ENCODE peak calls at places on chromosome 1, in four cellular contexts. H is psoas muscle, P is heart left ventricle, O is lower lobe of right lung. Y is an unnamed sample.

GRCh38 chr1:210935905-210936304 is 198.0 kb downstream of the KCNH1 start:
- DNase-seq in P (no peak), O (no peak), H (no peak), Y (no peak)

GRCh38 chr1:21174638-21175323 is 1.9 kb downstream of the EIF4G3 start:
- DNase-seq in H (no peak), P (no peak), O (no peak), Y (peak; percentile 11)

GRCh38 chr1:100713636-100714035 is 5.9 kb upstream of the VCAM1 start:
- DNase-seq in H (no peak), P (no peak), O (no peak), Y (no peak)

GRCh38 chr1:21868482-21868881 is 56.4 kb downstream of the LDLRAD2 start:
- DNase-seq in H (peak; percentile 35), P (no peak), O (no peak), Y (no peak)

GRCh38 chr1:94154989-94155388 is 34.0 kb upstream of the ABCA4 start:
- DNase-seq in H (no peak), P (peak; percentile 51), O (no peak), Y (no peak)

GRCh38 chr1:174794861-174795260 is 204.9 kb upstream of the CACYBP start:
- DNase-seq in H (no peak), P (no peak), O (no peak), Y (no peak)

GRCh38 chr1:199122532-199123311 is 483.9 kb downstream of the PTPRC start:
- DNase-seq in H (no peak), O (no peak), P (no peak), Y (no peak)

GRCh38 chr1:230682274-230682673 is 31.6 kb downstream of the AGT start:
- DNase-seq in H (no peak), P (no peak), O (no peak), Y (no peak)

GRCh38 chr1:22652881-22653316 is at the start of gene C1QB:
- DNase-seq in P (peak; percentile 51), H (peak; percentile 73), O (peak; percentile 83), Y (no peak)

GRCh38 chr1:20110679-20111078 is 8.7 kb downstream of the PLA2G2D start:
- DNase-seq in H (no peak), P (no peak), O (no peak), Y (no peak)

GRCh38 chr1:209766051-209766450 is 10.2 kb downstream of the TRAF3IP3 start:
- DNase-seq in H (no peak), O (no peak), P (no peak), Y (no peak)
- H3K36me3 ChIP-seq in H (no peaks in the 10 kb centered on the region), O (no peaks in the 10 kb centered on the region), P (no peaks in the 10 kb centered on the region), Y (no peaks in the 10 kb centered on the region)

GRCh38 chr1:40897499-40897898 is 35.3 kb upstream of the CITED4 start:
- DNase-seq in P (no peak), H (no peak), O (no peak), Y (no peak)
- H3K27ac ChIP-seq in P (no peak overlapping the region), H (no peak overlapping the region), O (no peak overlapping the region), Y (no peak overlapping the region)

DNA sequence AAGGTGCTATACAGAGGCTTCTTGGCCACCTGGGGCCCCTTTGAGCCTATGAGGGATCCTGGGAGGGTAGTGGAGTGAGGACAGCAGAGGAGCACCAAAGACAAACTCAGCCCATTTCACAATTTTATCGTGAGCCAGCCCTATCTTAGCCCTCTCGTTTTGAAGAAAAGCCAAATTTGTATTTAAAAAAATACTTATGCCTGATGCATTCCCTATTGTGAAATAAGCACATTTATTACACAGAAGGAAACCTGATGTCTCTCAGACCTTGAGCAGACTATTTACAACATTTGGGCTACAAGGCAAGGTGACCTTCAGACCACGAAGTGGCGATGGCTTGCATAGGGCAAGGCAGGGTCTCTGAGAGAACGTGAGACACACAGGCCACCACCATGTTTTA is 41.3 kb upstream of the H6PD start:
- DNase-seq in H (no peak), P (no peak), O (no peak), Y (no peak)
- H3K4me1 ChIP-seq in H (peaks cover 21% of the 10 kb centered on the region), P (peaks cover 11% of the 10 kb centered on the region), O (peaks cover 17% of the 10 kb centered on the region), Y (no peaks in the 10 kb centered on the region)

DNA sequence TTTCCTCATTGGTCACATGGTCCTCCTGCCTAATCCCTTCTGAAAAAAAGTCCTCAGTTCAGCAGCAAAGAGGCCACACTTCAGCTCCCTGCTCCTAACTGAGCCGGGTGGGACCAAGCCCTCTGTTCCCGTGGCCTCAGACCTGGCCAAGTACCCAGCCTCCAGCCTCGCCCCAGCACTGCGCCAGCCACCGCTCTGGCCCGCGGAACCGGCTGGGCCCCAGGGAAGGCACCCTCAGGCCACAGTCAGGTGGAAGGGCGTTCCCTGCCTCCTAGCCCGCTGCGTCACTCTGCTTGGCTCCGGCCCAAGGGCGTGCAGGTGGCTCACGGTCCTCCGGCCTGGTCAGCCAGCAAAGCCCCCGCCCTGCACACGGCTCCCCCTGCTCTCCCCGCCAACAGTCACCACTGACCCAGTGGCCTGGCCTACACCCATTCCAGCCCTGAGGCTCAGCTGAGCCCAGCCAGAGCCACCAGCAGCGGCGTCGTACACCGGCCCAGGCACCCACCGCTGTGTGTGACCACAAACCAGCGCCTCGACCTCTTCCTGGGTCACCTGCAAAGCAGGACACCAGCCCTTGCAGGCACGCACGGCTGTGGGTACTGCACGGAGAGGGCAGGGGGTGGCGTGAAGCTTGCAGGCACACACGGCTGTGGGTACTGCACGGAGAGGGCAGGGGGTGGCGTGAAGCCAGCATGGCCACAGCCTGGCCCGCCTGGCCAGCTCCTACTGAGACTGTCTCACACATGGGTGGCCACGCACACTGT is 19.4 kb downstream of the NADK start:
- DNase-seq in O (peak; percentile 94), H (peak; percentile 82), P (peak; percentile 72), Y (peak; percentile 59)
- H3K36me3 ChIP-seq in O (peaks cover 93% of the 10 kb centered on the region), H (peaks cover 78% of the 10 kb centered on the region), P (peaks cover 83% of the 10 kb centered on the region), Y (peaks cover 17% of the 10 kb centered on the region)

DNA sequence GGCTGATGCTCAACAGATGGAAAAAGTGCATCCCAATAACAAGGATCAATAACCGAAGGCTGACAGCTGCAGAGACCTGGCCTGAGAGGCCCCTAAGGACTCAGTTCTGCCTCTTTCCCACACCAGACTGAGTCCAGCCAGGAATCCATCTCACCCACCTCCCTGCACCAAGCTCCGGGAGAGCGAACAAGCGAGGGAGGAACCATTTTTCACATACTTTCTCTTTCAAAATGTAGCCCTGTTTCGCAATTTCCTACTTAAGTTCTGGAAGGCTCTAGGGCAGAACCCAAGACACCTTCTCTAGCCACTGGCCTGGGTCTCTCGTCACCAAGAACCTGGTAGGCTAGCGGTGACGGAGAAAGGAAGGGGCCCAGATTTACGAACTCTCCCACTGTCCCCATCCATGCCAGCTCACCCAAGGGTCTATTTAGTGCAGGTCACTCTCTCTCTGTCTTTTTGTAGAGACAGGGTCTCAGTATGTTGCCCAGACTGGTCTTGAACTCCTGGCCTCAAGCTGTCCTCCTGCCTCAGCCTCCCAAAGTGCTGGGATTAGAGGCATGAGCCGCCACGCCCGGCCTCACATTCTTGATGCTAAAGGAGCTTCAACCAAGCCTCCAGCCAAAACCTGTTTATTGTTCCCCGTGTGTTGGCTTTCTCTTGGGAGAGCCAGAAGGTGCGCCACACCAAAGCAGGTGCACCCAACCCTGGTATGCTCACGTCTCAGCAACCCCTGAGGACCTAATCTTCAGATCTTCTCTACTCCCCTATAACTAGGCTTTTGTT is 10.9 kb upstream of the GNL2 start:
- DNase-seq in O (no peak), H (no peak), P (no peak), Y (no peak)
- H3K27ac ChIP-seq in O (peak overlapping the region; percentile 66), H (no peak overlapping the region), P (no peak overlapping the region), Y (peak overlapping the region; percentile 17)

DNA sequence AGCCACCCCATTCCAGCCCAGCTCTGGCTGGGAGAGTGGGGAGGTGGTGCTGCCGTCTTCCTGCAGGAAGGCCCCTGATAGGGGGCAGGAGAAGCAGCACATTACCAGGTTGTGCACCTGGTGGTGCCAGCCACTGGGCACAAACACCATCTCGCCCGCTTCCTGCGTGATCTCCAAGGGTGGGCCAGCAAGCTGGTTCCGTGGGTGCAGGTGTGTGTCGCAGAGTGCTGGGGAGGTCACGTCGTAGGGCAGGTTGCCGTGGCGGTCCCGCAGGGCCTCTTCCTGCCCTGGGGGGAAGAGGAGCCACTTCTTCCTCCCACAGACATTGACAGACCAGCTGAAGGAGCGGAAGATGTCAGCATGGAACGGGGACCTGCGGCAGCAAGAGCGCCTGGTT is 1.8 kb downstream of the JMJD4 start:
- DNase-seq in P (no peak), H (peak; percentile 55), O (no peak), Y (no peak)
- H3K4me1 ChIP-seq in P (peaks cover 8% of the 10 kb centered on the region), H (peaks cover 29% of the 10 kb centered on the region), O (peaks cover 35% of the 10 kb centered on the region), Y (no peaks in the 10 kb centered on the region)

GRCh38 chr1:115648717-115649691 is 7.2 kb downstream of the VANGL1 start:
- DNase-seq in H (no peak), P (no peak), O (no peak), Y (no peak)

GRCh38 chr1:115650961-115651360 is 9.2 kb downstream of the VANGL1 start:
- DNase-seq in H (no peak), O (no peak), P (no peak), Y (no peak)

GRCh38 chr1:115651391-115651790 is 9.6 kb downstream of the VANGL1 start:
- DNase-seq in O (no peak), P (no peak), H (no peak), Y (no peak)

GRCh38 chr1:115647919-115648597 is 6.3 kb downstream of the VANGL1 start:
- DNase-seq in O (no peak), H (no peak), P (no peak), Y (no peak)

GRCh38 chr1:115649964-115650363 is 8.2 kb downstream of the VANGL1 start:
- DNase-seq in P (no peak), H (no peak), O (no peak), Y (no peak)
- H3K36me3 ChIP-seq in P (peaks cover 18% of the 10 kb centered on the region), H (no peaks in the 10 kb centered on the region), O (peaks cover 7% of the 10 kb centered on the region), Y (no peaks in the 10 kb centered on the region)